ENCODE peak calls at places on chromosomes 13 and 19, in four cellular contexts. One of them, this sample, is unnamed.

GRCh38 chr13:99662678-99663077 is 161.4 kb downstream of the TM9SF2 start:
- DNase-seq in osteoblast: no peak
- DNase-seq in PC-3: no peak
- DNase-seq in IMR-90: no peak
- DNase-seq in this sample: no peak

GRCh38 chr19:7595466-7596133 is at the start of gene CAMSAP3:
- DNase-seq in PC-3: peak; percentile 73
- DNase-seq in osteoblast: peak; percentile 62
- DNase-seq in IMR-90: no peak
- DNase-seq in this sample: no peak

GRCh38 chr19:20928371-20928770 is 5.3 kb downstream of the ZNF85 start:
- DNase-seq in osteoblast: peak; percentile 76
- DNase-seq in PC-3: no peak
- DNase-seq in IMR-90: peak; percentile 87
- DNase-seq in this sample: peak; percentile 99

GRCh38 chr19:34678421-34678820 is 943 bp downstream of the ZNF302 start:
- DNase-seq in IMR-90: no peak
- DNase-seq in PC-3: no peak
- DNase-seq in osteoblast: no peak
- DNase-seq in this sample: no peak

GRCh38 chr13:97386832-97387486 is 47.0 kb upstream of the RAP2A start:
- DNase-seq in osteoblast: no peak
- DNase-seq in PC-3: no peak
- DNase-seq in IMR-90: no peak
- DNase-seq in this sample: no peak

GRCh38 chr13:112245179-112245724 is 130.9 kb upstream of the SPACA7 start:
- DNase-seq in osteoblast: peak; percentile 14
- DNase-seq in PC-3: no peak
- DNase-seq in IMR-90: no peak
- DNase-seq in this sample: no peak

GRCh38 chr13:107977175-107977574 is 238.2 kb downstream of the LIG4 start:
- DNase-seq in PC-3: no peak
- DNase-seq in IMR-90: no peak
- DNase-seq in osteoblast: no peak
- DNase-seq in this sample: no peak

GRCh38 chr19:49514151-49514550 is 1.7 kb downstream of the FCGRT start:
- DNase-seq in PC-3: no peak
- DNase-seq in IMR-90: no peak
- DNase-seq in osteoblast: no peak
- DNase-seq in this sample: no peak

GRCh38 chr13:34931572-34931971 is 10.5 kb upstream of the NBEA start:
- DNase-seq in PC-3: peak; percentile 6
- DNase-seq in osteoblast: no peak
- DNase-seq in IMR-90: peak; percentile 3
- DNase-seq in this sample: no peak

GRCh38 chr13:100409132-100409531 is 179.5 kb downstream of the GGACT start:
- DNase-seq in PC-3: no peak
- DNase-seq in osteoblast: no peak
- DNase-seq in IMR-90: peak; percentile 8
- DNase-seq in this sample: no peak

DNA sequence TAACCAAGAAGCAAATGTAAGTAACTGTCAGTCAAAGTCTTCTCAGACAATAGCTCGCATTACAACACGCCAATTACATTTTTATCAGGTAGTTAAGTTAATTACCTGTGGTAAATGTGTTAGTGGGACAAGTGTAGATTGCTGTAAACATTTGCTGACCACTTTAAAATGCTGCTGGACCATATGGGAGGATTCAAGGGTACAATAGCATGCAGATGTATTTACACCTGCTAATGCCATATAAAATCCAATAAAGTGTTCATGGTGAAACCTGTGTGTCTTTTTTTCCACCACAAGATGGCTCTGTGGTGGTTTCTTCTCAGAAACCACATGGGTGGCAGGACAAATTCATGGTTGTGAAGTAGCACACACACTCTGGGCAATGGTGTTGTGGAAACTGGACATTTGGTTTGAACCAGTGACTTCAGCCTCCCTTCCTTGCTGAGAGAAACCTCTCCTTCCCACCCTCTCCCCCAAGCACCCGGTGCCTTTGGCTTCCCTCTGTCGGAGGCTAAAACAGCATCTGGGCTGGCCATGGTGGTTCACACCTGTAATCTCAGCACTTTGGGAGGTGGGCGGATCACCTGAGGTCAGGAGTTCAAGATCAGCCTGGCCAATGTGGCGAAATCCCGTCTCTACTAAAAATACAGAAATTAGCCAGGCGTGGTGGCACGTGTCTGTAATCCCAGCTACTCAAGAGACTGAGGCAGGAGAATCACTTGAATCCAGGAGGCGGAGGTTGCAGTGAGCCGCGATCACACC is 18.1 kb upstream of the GTF3A start:
- DNase-seq in IMR-90: peak; percentile 49
- DNase-seq in PC-3: peak; percentile 62
- DNase-seq in osteoblast: no peak
- DNase-seq in this sample: peak; percentile 16
- H2AFZ ChIP-seq in IMR-90: no peak overlapping the region
- H2AFZ ChIP-seq in PC-3: no peak overlapping the region
- H2AFZ ChIP-seq in osteoblast: no peak overlapping the region
- H2AFZ ChIP-seq in this sample: no peak overlapping the region

DNA sequence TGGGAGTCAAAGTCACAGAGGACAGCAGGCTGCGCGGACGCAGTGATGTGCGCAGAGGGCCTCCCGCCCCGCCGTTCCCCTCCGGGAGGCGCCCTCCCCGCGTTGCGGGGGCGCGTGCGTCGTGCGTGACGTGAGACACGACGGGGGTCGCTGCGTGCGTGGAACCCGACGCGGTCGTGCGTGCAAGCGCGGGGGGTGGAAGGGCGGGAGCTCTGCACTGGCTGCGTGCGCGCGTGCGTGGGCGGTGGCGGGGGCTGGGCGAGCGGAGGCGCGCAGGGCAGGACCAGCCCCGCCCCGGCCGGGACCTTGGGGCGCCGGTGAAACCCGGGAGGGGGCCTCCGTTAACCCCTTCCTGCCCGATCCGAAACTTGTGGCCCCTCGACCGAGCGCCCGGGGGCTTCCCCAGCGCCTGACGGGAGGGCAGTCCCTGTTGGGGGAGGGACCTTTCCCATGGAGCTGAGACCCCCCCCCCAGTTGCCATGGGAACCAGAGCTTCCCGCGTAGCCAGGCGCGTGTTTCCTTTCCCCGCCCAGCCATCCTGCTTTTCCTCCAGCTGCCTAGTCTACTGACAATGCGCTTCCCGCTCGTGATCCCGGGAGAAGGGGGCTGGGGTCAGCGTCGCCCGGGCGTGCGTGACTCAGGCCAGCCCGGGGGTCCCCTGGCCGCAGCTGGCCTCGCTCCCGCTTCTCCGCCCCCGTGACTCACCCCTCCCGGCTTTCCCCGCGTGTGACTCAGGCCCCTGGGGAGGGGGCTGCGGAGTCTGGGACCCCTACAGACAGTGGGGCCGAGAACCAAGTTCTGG is 7.3 kb upstream of the HOOK2 start:
- DNase-seq in IMR-90: peak; percentile 85
- DNase-seq in osteoblast: peak; percentile 97
- DNase-seq in PC-3: peak; percentile 68
- DNase-seq in this sample: peak; percentile 74
- TF ChIP-seq CTCF in IMR-90: peak; percentile 12
- TF ChIP-seq CTCF in osteoblast: no peak
- TF ChIP-seq CTCF in PC-3: peak; percentile 9
- TF ChIP-seq CTCF in this sample: no peak

GRCh38 chr13:32309812-32310706 is 5.1 kb downstream of the ZAR1L start:
- DNase-seq in PC-3: peak; percentile 65
- DNase-seq in osteoblast: peak; percentile 77
- DNase-seq in IMR-90: peak; percentile 72
- DNase-seq in this sample: peak; percentile 40
- H3K4me3 ChIP-seq in PC-3: peak overlapping the region; percentile 11
- H3K4me3 ChIP-seq in osteoblast: peak overlapping the region; percentile 67
- H3K4me3 ChIP-seq in IMR-90: no peak overlapping the region
- H3K4me3 ChIP-seq in this sample: no peak overlapping the region

GRCh38 chr19:41355035-41355434 is 1.3 kb upstream of the TGFB1 start:
- DNase-seq in osteoblast: no peak
- DNase-seq in IMR-90: no peak
- DNase-seq in PC-3: no peak
- DNase-seq in this sample: no peak

GRCh38 chr19:41353466-41354342 is at the start of gene TGFB1:
- DNase-seq in IMR-90: peak; percentile 87
- DNase-seq in osteoblast: peak; percentile 99
- DNase-seq in PC-3: peak; percentile 77
- DNase-seq in this sample: peak; percentile 72

GRCh38 chr19:41355802-41356201 is 2.1 kb upstream of the TGFB1 start:
- DNase-seq in osteoblast: peak; percentile 44
- DNase-seq in PC-3: no peak
- DNase-seq in IMR-90: no peak
- DNase-seq in this sample: no peak

GRCh38 chr19:41352609-41353465 is 885 bp downstream of the TGFB1 start:
- DNase-seq in osteoblast: peak; percentile 96
- DNase-seq in IMR-90: peak; percentile 44
- DNase-seq in PC-3: peak; percentile 49
- DNase-seq in this sample: no peak

GRCh38 chr19:41354343-41354974 is 737 bp upstream of the TGFB1 start:
- DNase-seq in osteoblast: peak; percentile 71
- DNase-seq in PC-3: no peak
- DNase-seq in IMR-90: no peak
- DNase-seq in this sample: no peak
- H2AFZ ChIP-seq in osteoblast: no peak overlapping the region
- H2AFZ ChIP-seq in PC-3: no peak overlapping the region
- H2AFZ ChIP-seq in IMR-90: peak overlapping the region; percentile 88
- H2AFZ ChIP-seq in this sample: peak overlapping the region; percentile 38

GRCh38 chr19:3852614-3853254 is 16.1 kb downstream of the ZFR2 start:
- DNase-seq in PC-3: peak; percentile 88
- DNase-seq in IMR-90: peak; percentile 60
- DNase-seq in osteoblast: peak; percentile 97
- DNase-seq in this sample: peak; percentile 81
- TF ChIP-seq CTCF in PC-3: peak; percentile 65
- TF ChIP-seq CTCF in IMR-90: peak; percentile 39
- TF ChIP-seq CTCF in osteoblast: peak; percentile 30
- TF ChIP-seq CTCF in this sample: no peak

GRCh38 chr13:44758595-44759221 is 182.6 kb upstream of the TSC22D1 start:
- DNase-seq in PC-3: peak; percentile 88
- DNase-seq in IMR-90: peak; percentile 98
- DNase-seq in osteoblast: peak; percentile 92
- DNase-seq in this sample: peak; percentile 97

GRCh38 chr13:44759222-44759721 is 183.1 kb upstream of the TSC22D1 start:
- DNase-seq in PC-3: no peak
- DNase-seq in IMR-90: no peak
- DNase-seq in osteoblast: no peak
- DNase-seq in this sample: peak; percentile 52

GRCh38 chr13:44757671-44758070 is 181.5 kb upstream of the TSC22D1 start:
- DNase-seq in IMR-90: no peak
- DNase-seq in osteoblast: no peak
- DNase-seq in PC-3: no peak
- DNase-seq in this sample: no peak

GRCh38 chr13:44760434-44760833 is 184.3 kb upstream of the TSC22D1 start:
- DNase-seq in PC-3: no peak
- DNase-seq in osteoblast: peak; percentile 29
- DNase-seq in IMR-90: no peak
- DNase-seq in this sample: no peak

GRCh38 chr13:44759723-44760360 is 183.7 kb upstream of the TSC22D1 start:
- DNase-seq in osteoblast: peak; percentile 13
- DNase-seq in PC-3: peak; percentile 51
- DNase-seq in IMR-90: peak; percentile 54
- DNase-seq in this sample: peak; percentile 50
- H3K4me3 ChIP-seq in osteoblast: no peak overlapping the region
- H3K4me3 ChIP-seq in PC-3: peak overlapping the region; percentile 32
- H3K4me3 ChIP-seq in IMR-90: no peak overlapping the region
- H3K4me3 ChIP-seq in this sample: no peak overlapping the region

GRCh38 chr13:65653548-65654078 is 1576.5 kb downstream of the PCDH9 start:
- DNase-seq in IMR-90: no peak
- DNase-seq in osteoblast: no peak
- DNase-seq in PC-3: no peak
- DNase-seq in this sample: no peak
- H2AFZ ChIP-seq in IMR-90: no peak overlapping the region
- H2AFZ ChIP-seq in osteoblast: no peak overlapping the region
- H2AFZ ChIP-seq in PC-3: no peak overlapping the region
- H2AFZ ChIP-seq in this sample: no peak overlapping the region

GRCh38 chr13:51298812-51299211 is 40.7 kb upstream of the SERPINE3 start:
- DNase-seq in osteoblast: no peak
- DNase-seq in IMR-90: peak; percentile 19
- DNase-seq in PC-3: peak; percentile 5
- DNase-seq in this sample: no peak

GRCh38 chr13:51303063-51303552 is 36.4 kb upstream of the SERPINE3 start:
- DNase-seq in osteoblast: no peak
- DNase-seq in PC-3: no peak
- DNase-seq in IMR-90: no peak
- DNase-seq in this sample: no peak

GRCh38 chr13:51292000-51292550 is 47.4 kb upstream of the SERPINE3 start:
- DNase-seq in PC-3: peak; percentile 57
- DNase-seq in IMR-90: peak; percentile 62
- DNase-seq in osteoblast: no peak
- DNase-seq in this sample: peak; percentile 78

DNA sequence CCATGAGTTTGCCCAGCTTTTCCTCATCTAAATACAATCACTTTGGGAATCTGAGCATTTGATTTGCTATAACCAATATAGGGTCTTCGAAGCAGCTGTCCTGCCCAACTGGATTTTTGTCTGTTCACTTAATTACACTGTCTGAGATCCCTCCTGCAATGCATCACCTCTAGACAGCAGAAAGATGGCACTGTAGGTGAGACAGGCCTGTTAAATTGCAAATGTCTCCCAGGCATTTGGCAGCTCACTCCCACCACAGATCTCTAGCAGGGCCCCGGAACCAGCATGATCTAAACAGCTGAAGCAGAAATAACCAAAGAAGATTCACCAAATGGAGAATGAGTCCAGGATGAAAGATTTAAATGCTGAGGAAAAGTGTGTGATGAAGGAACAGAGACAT is 41.9 kb upstream of the SERPINE3 start:
- DNase-seq in PC-3: no peak
- DNase-seq in IMR-90: no peak
- DNase-seq in osteoblast: no peak
- DNase-seq in this sample: no peak
- TF ChIP-seq CTCF in PC-3: peak; percentile 9
- TF ChIP-seq CTCF in IMR-90: no peak
- TF ChIP-seq CTCF in osteoblast: no peak
- TF ChIP-seq CTCF in this sample: no peak